ENCODE peak calls at places on chromosomes 1 and 21, in five cellular contexts. Y is AG10803, E is cardiac muscle cell, N is heart right ventricle, U is fibroblast of the aortic adventitia. K is an unnamed sample.

GRCh38 chr1:212157252-212157651 is 121.7 kb downstream of the DTL start:
- DNase-seq in Y (no peak), E (no peak), N (no peak), U (no peak), K (no peak)

GRCh38 chr1:19495000-19495656 is 9.8 kb upstream of the CAPZB start:
- DNase-seq in Y (no peak), E (no peak), N (peak; percentile 75), U (peak; percentile 38), K (no peak)

GRCh38 chr1:19661721-19662228 is 2.9 kb upstream of the HTR6 start:
- DNase-seq in Y (peak; percentile 48), E (peak; percentile 52), N (no peak), U (peak; percentile 79), K (peak; percentile 51)

GRCh38 chr21:37587203-37587602 is 220.6 kb downstream of the DYRK1A start:
- DNase-seq in Y (no peak), E (no peak), N (no peak), U (no peak), K (no peak)

GRCh38 chr21:36964832-36965719 is 1.4 kb downstream of the HLCS start:
- DNase-seq in Y (no peak), E (no peak), N (no peak), U (peak; percentile 29), K (peak; percentile 40)

GRCh38 chr1:226691257-226691656 is 47.8 kb downstream of the ITPKB start:
- DNase-seq in Y (no peak), E (no peak), N (no peak), U (no peak), K (peak; percentile 72)

GRCh38 chr1:159444507-159444906 is 5.0 kb downstream of the OR10J1 start:
- DNase-seq in Y (no peak), E (no peak), N (no peak), U (no peak), K (no peak)

GRCh38 chr21:38401527-38401926 is 96.8 kb downstream of the ERG start:
- DNase-seq in Y (no peak), E (no peak), N (no peak), U (no peak), K (no peak)

GRCh38 chr1:165871311-165872067 is 44.1 kb downstream of the UCK2 start:
- DNase-seq in Y (peak; percentile 34), E (no peak), N (peak; percentile 55), U (no peak), K (peak; percentile 84)
- TF ChIP-seq CTCF in Y (peak; percentile 26), E (peak; percentile 43), N (no peak), U (no peak), K (peak; percentile 89)

GRCh38 chr1:41330588-41331545 is 30.4 kb upstream of the FOXO6 start:
- DNase-seq in Y (no peak), E (no peak), N (no peak), U (no peak), K (no peak)
- TF ChIP-seq CTCF in Y (peak; percentile 7), E (peak; percentile 41), N (no peak), U (no peak), K (peak; percentile 38)

GRCh38 chr1:56758135-56758534 is 61.1 kb downstream of the FYB2 start:
- DNase-seq in Y (no peak), E (peak; percentile 49), N (peak; percentile 5), U (no peak), K (no peak)
- TF ChIP-seq CTCF in Y (no peak), E (no peak), N (no peak), U (no peak), K (no peak)

DNA sequence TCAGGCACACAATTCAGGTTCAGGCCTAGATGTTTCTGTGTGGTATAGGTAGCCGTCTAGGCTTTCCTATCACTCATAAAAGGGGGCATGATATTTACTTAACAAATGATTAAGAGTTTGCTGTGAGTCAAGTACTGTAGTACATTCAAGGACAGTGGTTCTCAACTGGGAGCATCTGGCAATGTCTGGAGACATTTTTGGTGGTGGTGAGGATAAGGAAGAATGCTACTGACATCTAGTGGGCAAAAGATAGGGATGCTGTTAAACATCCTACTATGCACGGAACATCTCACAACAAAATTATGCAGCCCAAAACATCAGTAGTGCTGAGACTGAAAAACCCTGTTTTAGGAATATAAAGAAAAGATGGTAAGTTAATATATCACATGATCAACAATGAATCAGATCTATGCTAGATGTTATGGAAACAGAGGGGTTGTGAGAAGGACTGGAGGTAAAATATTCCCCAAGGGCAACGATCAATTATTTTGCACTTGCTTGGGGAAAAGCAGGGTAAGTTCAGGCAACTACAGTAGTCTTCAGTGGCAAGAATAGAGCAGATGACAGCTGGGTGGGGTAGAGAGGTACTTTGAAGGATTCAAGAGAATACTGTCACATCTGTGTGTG is 4.9 kb downstream of the DNTTIP2 start:
- DNase-seq in Y (peak; percentile 66), E (peak; percentile 42), N (no peak), U (peak; percentile 57), K (peak; percentile 28)
- TF ChIP-seq CTCF in Y (peak; percentile 72), E (peak; percentile 66), N (no peak), U (peak; percentile 64), K (peak; percentile 79)

DNA sequence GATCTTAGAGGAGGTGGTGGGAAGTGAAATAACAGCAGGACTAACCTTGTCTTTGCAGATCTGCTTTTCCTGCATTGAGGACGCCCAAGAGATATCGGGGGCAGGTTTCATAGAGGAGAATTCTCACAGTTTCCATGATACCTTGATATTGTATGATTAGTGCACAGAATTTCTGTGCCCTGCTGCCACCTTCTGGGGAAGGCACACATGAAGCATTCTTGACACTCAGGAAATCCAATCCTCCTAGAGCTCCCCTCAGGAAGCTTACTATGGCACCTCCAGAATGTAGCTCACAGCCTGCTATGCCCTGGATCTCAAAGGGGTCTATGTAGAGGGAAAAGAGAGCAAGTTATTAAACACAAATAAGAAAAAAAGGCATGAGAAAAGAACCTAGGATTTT is 1.5 kb downstream of the CD1B start:
- DNase-seq in Y (no peak), E (no peak), N (no peak), U (no peak), K (peak; percentile 68)
- TF ChIP-seq CTCF in Y (no peak), E (no peak), N (no peak), U (no peak), K (peak; percentile 92)

K was measured in OCI-LY7.